ENCODE peak calls at places on chromosomes 4 and X, in five cellular contexts. U is stimulated activated CD4-positive, alpha-beta T cell treated with anti-CD3 and anti-CD28 coated beads, Interleukin-15, amount 100 ng/mL, for 24 hours; N is activated B cell treated with CpG ODN at 0.5 μM for 24 hours; A is head of caudate nucleus; Y is naive thymus-derived CD8-positive, alpha-beta T cell. W is an unnamed sample.

GRCh38 chr4:39255266-39255665 is 72.9 kb downstream of the WDR19 start:
- DNase-seq in U (no peak), Y (no peak), A (no peak), N (no peak), W (no peak)

GRCh38 chr4:92232566-92232965 is 71.2 kb upstream of the GRID2 start:
- DNase-seq in U (no peak), A (no peak), N (no peak), Y (no peak), W (no peak)

GRCh38 chrX:69095260-69095659 is 70.0 kb downstream of the PJA1 start:
- DNase-seq in A (no peak), U (no peak), N (no peak), Y (no peak), W (no peak)

GRCh38 chrX:10620121-10620699 is at the start of gene MID1:
- DNase-seq in N (no peak), Y (no peak), A (peak), U (peak), W (peak)

GRCh38 chr4:86482851-86483490 is 111.1 kb upstream of the PTPN13 start:
- DNase-seq in A (no peak), N (no peak), U (no peak), Y (no peak), W (no peak)

GRCh38 chr4:188295899-188296298 is 156.7 kb downstream of the TRIML1 start:
- DNase-seq in Y (no peak), A (no peak), N (no peak), U (no peak), W (no peak)

GRCh38 chrX:153611298-153612095 is 12.6 kb upstream of the CCNQ start:
- DNase-seq in Y (no peak), A (no peak), U (no peak), N (no peak), W (no peak)

GRCh38 chr4:7193040-7193958 is 961 bp downstream of the SORCS2 start:
- DNase-seq in Y (no peak), A (peak), U (no peak), N (no peak), W (no peak)

GRCh38 chrX:18927558-18927957 is 56.4 kb downstream of the PHKA2 start:
- DNase-seq in Y (no peak), N (no peak), U (no peak), A (no peak), W (no peak)

GRCh38 chr4:168815373-168816345 is 194.4 kb downstream of the CBR4 start:
- DNase-seq in A (no peak), U (no peak), N (no peak), Y (no peak), W (no peak)

GRCh38 chrX:65928522-65928921 is 111.4 kb downstream of the VSIG4 start:
- DNase-seq in A (no peak), Y (no peak), U (no peak), N (no peak), W (no peak)

GRCh38 chr4:184447664-184448063 is 26.7 kb downstream of the IRF2 start:
- DNase-seq in N (no peak), U (no peak), Y (no peak), A (no peak), W (no peak)

GRCh38 chrX:153533041-153533565 is 15.7 kb downstream of the ATP2B3 start:
- DNase-seq in N (no peak), A (no peak), U (no peak), Y (no peak), W (no peak)

GRCh38 chr4:184262901-184263300 is 45.2 kb upstream of the ENPP6 start:
- DNase-seq in Y (no peak), U (peak), N (no peak), A (no peak), W (no peak)

GRCh38 chr4:80913381-80913780 is 117.1 kb upstream of the BMP3 start:
- DNase-seq in N (no peak), U (no peak), A (no peak), Y (no peak), W (no peak)

GRCh38 chr4:115596265-115597001 is 483.0 kb upstream of the NDST4 start:
- DNase-seq in A (no peak), U (no peak), N (no peak), Y (no peak), W (no peak)